ENCODE peak calls at places on chromosomes 1 and 21, in six cellular contexts. L, C, P, E, T and F are unnamed samples.

GRCh38 chr21:45829566-45830147 is 151.9 kb upstream of the COL6A1 start:
- DNase-seq in L (no peak), C (no peak), P (no peak), E (no peak), T (no peak), F (no peak)

GRCh38 chr1:167430849-167431242 is 87.5 kb downstream of the CD247 start:
- DNase-seq in L (no peak), C (no peak), P (no peak), E (no peak), T (no peak), F (no peak)

GRCh38 chr1:226723640-226724532 is 15.2 kb downstream of the ITPKB start:
- DNase-seq in L (peak), C (peak), P (no peak), E (no peak), T (peak), F (no peak)

GRCh38 chr1:31595836-31596736 is 19.8 kb downstream of the TINAGL1 start:
- DNase-seq in L (no peak), C (no peak), P (no peak), E (no peak), T (no peak), F (no peak)

GRCh38 chr1:223393275-223394214 is at the start of gene CCDC185:
- DNase-seq in L (no peak), C (no peak), P (no peak), E (no peak), T (no peak), F (no peak)

GRCh38 chr1:149962039-149962647 is 25.5 kb upstream of the MTMR11 start:
- DNase-seq in L (peak), C (peak), P (peak), E (peak), T (peak), F (peak)

GRCh38 chr21:41207401-41208388 is 39.7 kb downstream of the BACE2 start:
- DNase-seq in L (peak), C (peak), P (peak), E (peak), T (no peak), F (peak)

GRCh38 chr1:10536133-10536768 is 61.5 kb downstream of the PEX14 start:
- DNase-seq in L (no peak), C (no peak), P (no peak), E (no peak), T (no peak), F (no peak)

GRCh38 chr1:166808959-166809358 is 30.3 kb upstream of the POGK start:
- DNase-seq in L (no peak), C (no peak), P (no peak), E (no peak), T (no peak), F (no peak)

GRCh38 chr1:43273708-43274107 is 3.9 kb downstream of the TMEM125 start:
- DNase-seq in L (no peak), C (no peak), P (no peak), E (no peak), T (no peak), F (no peak)

GRCh38 chr1:2611621-2612437 is 21.0 kb downstream of the MMEL1 start:
- DNase-seq in L (no peak), C (no peak), P (no peak), E (no peak), T (no peak), F (no peak)

GRCh38 chr21:34814529-34814951 is 145.7 kb downstream of the CLIC6 start:
- DNase-seq in L (no peak), C (peak), P (no peak), E (no peak), T (no peak), F (no peak)

GRCh38 chr1:1972976-1973715 is 30.4 kb downstream of the CFAP74 start:
- DNase-seq in L (no peak), C (no peak), P (no peak), E (no peak), T (no peak), F (no peak)

GRCh38 chr1:56534252-56534651 is 45.1 kb downstream of the PLPP3 start:
- DNase-seq in L (no peak), C (no peak), P (no peak), E (no peak), T (no peak), F (no peak)

GRCh38 chr1:54968581-54968980 is 11.8 kb upstream of the TMEM61 start:
- DNase-seq in L (no peak), C (no peak), P (no peak), E (no peak), T (no peak), F (no peak)

GRCh38 chr1:22874785-22875184 is 97.9 kb downstream of the LACTBL1 start:
- DNase-seq in L (no peak), C (no peak), P (no peak), E (no peak), T (no peak), F (no peak)

GRCh38 chr1:7427066-7427465 is 344.0 kb upstream of the VAMP3 start:
- DNase-seq in L (no peak), C (no peak), P (no peak), E (no peak), T (no peak), F (no peak)

GRCh38 chr1:118993712-118994049 is 5.5 kb upstream of the TBX15 start:
- DNase-seq in L (no peak), C (no peak), P (no peak), E (no peak), T (no peak), F (no peak)
- TF ChIP-seq CTCF in L (no peak), C (no peak), P (no peak), E (no peak), T (no peak), F (no peak)

GRCh38 chr1:77076759-77077158 is 142.5 kb downstream of the PIGK start:
- DNase-seq in L (no peak), C (no peak), P (no peak), E (no peak), T (no peak), F (no peak)
- H3K27ac ChIP-seq in L (no peak), C (no peak), P (no peak), E (no peak), T (no peak), F (no peak)

GRCh38 chr1:215710340-215710971 is 143.4 kb downstream of the KCTD3 start:
- DNase-seq in L (peak), C (peak), P (no peak), E (peak), T (peak), F (no peak)
- TF ChIP-seq CTCF in L (peak), C (peak), P (no peak), E (peak), T (peak), F (peak)

GRCh38 chr1:28143496-28144202 is 32.8 kb downstream of the PTAFR start:
- DNase-seq in L (no peak), C (no peak), P (no peak), E (no peak), T (no peak), F (no peak)
- H3K27ac ChIP-seq in L (no peak), C (no peak), P (no peak), E (no peak), T (no peak), F (no peak)

DNA sequence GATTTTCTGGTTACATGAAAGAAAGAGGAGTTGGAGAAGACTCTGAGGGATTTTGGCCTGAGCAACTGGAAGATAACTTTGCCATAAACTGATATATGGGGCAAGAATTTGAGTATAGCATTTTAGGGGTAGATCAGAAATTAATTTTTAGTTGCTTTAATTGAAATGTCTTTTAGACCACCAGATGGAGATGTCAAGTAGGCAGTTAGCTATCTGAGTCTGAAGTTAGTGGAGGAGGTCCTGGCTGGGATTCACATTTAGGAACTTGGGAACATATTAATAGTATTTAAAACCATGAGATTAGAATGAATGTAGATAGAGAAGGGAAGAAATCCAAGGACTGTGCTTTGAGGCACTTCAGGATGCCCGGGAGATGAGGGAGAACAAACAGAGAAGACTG is 32.6 kb downstream of the SLC44A3 start:
- DNase-seq in L (no peak), C (no peak), P (no peak), E (no peak), T (no peak), F (no peak)
- TF ChIP-seq CTCF in L (no peak), C (no peak), P (no peak), E (no peak), T (peak), F (peak)

GRCh38 chr1:19612516-19612915 is 31.6 kb upstream of the NBL1 start:
- DNase-seq in L (no peak), C (no peak), P (no peak), E (peak), T (no peak), F (no peak)

GRCh38 chr1:19610282-19610978 is 33.7 kb upstream of the NBL1 start:
- DNase-seq in L (no peak), C (no peak), P (no peak), E (no peak), T (no peak), F (no peak)

GRCh38 chr1:19606817-19607706 is 37.0 kb upstream of the NBL1 start:
- DNase-seq in L (no peak), C (no peak), P (no peak), E (no peak), T (no peak), F (no peak)

GRCh38 chr1:19605884-19606442 is 38.1 kb upstream of the NBL1 start:
- DNase-seq in L (no peak), C (no peak), P (no peak), E (peak), T (no peak), F (no peak)

GRCh38 chr1:19608232-19608631 is 35.9 kb upstream of the NBL1 start:
- DNase-seq in L (no peak), C (no peak), P (no peak), E (no peak), T (no peak), F (no peak)
- H3K27ac ChIP-seq in L (no peak), C (no peak), P (peak), E (no peak), T (no peak), F (no peak)

GRCh38 chr1:230584660-230585059 is 57.6 kb upstream of the COG2 start:
- DNase-seq in L (no peak), C (no peak), P (no peak), E (no peak), T (no peak), F (no peak)

GRCh38 chr1:230587056-230587455 is 55.2 kb upstream of the COG2 start:
- DNase-seq in L (no peak), C (no peak), P (no peak), E (no peak), T (no peak), F (no peak)

GRCh38 chr1:230589951-230590350 is 52.3 kb upstream of the COG2 start:
- DNase-seq in L (no peak), C (no peak), P (no peak), E (no peak), T (no peak), F (no peak)

GRCh38 chr1:230591676-230592075 is 50.6 kb upstream of the COG2 start:
- DNase-seq in L (no peak), C (no peak), P (no peak), E (no peak), T (no peak), F (no peak)

DNA sequence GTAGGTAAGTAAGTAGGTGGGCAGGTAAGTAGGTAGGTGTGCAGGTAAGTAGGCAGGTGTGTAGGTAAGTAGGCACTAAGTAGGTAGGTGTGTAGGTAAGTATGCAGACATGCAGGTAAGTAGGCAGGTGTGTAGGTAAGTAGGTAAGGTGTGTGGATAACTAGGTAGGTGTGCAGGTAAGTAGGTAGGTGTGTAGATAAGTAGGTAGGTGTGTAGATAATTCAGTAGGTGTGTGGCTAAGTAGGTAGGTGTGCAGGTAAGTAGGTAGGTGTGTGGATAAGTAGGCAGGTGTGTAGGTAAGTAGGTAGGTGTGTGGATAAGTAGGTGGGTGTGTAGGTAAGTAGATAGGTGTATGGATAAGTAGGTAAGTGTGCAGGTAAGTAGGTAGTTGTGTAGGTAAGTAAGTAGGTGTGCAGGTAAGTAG is 53.9 kb upstream of the COG2 start:
- DNase-seq in L (no peak), C (no peak), P (no peak), E (no peak), T (no peak), F (no peak)
- TF ChIP-seq CTCF in L (no peak), C (no peak), P (no peak), E (no peak), T (no peak), F (no peak)

GRCh38 chr1:24955779-24956365 is 25.8 kb upstream of the RUNX3 start:
- DNase-seq in L (no peak), C (no peak), P (no peak), E (no peak), T (no peak), F (no peak)

GRCh38 chr1:24957808-24958752 is 28.0 kb upstream of the RUNX3 start:
- DNase-seq in L (no peak), C (no peak), P (no peak), E (no peak), T (no peak), F (no peak)

GRCh38 chr1:24958766-24959622 is 28.9 kb upstream of the RUNX3 start:
- DNase-seq in L (no peak), C (no peak), P (no peak), E (no peak), T (no peak), F (no peak)

GRCh38 chr1:24955161-24955560 is 25.1 kb upstream of the RUNX3 start:
- DNase-seq in L (peak), C (peak), P (no peak), E (no peak), T (no peak), F (peak)

DNA sequence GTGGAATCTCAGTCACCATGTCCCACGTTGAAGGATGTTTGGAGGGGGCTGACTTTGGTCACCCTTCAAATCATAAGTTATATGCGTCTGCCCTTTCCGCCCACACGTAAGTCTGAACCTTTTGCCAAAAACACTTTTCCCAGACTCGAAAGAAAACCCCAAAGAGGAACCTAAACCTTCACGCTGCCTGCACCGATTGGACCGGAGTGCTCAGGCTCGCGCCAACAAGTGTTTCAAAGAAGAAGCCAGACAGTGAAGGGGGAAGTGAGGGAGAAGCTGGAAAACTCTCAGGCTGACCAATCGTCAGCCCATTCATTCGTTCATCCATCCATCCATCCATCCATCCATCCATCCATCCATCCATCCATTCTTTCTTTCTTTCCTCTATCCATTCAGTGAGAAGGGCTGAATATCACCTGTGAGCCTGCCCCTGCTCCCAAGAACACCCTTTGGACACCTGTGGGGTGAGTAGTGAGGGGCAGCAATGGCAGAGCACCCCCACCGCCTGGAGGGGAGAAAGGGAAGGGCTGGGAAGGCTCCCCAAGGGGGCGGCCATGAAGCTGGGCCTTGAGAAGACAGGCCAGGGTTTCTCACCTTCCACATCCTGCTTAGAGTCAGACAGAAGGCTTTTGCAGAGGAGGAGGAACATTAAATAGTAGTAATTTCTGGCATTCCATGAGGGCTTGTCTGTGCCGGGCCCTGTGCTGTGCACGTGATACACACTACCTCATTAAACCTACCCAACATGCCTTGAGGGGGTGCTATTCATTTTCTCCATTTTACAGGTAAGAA is 27.1 kb upstream of the RUNX3 start:
- DNase-seq in L (no peak), C (peak), P (no peak), E (no peak), T (no peak), F (no peak)
- H3K27ac ChIP-seq in L (no peak), C (no peak), P (no peak), E (no peak), T (no peak), F (no peak)

DNA sequence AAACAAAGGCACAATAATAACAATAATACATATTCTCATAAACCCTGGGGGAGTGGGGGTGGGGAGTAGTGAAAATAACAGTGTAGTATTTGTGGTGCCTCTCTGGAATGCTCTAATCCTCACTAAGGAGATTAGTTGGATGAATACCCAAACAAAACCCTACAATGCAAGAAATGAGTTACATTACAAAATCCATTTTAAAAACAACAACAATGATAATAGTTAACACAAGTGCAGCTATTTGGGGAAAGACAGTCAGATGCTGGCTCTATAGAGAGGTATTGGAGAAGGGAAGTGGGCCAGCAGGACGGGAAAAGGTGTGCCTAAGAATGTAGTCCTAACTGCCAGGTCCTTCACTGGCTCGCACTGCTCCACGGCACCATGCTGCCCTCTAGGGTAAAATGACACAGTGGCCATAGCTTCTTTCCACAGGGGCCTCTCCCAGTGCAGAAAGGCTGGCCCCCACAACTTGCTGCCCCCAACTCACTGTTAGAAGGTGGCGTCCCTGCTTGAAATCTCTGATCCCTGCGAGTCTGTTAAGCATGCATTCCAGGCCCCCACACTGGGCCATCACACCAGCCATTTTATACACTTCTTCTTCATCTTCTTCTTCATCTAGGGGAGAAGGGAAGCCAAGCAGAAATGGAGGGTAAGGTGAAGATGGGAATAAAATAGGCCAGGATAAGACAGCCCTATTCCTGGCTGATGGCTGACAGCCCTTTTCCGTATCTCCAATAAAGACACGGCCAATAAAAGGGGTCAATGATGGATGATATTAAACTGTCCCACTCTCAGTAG is 113.8 kb downstream of the UBR4 start:
- DNase-seq in L (no peak), C (peak), P (peak), E (peak), T (peak), F (no peak)
- TF ChIP-seq CTCF in L (peak), C (peak), P (peak), E (peak), T (peak), F (peak)